ENCODE peak calls at places on chromosomes 6 and 20, in eight cellular contexts. K is SW480, V is renal cortical epithelial cell, G is hepatocyte, O is hippocampal formation, P is HFF-Myc, A is mesothelial cell of epicardium, C is H9. T is an unnamed sample.

GRCh38 chr6:168376811-168377480 is 57.4 kb upstream of the DACT2 start:
- DNase-seq in K (no peak), V (no peak), G (no peak), A (no peak), P (no peak), O (no peak), C (no peak), T (no peak)

GRCh38 chr20:56249244-56249955 is 868 bp downstream of the MC3R start:
- DNase-seq in O (no peak), V (no peak), G (peak), C (peak), K (peak), P (no peak), A (no peak), T (peak)

GRCh38 chr6:42279144-42279781 is 61.6 kb upstream of the MRPS10 start:
- DNase-seq in P (no peak), K (peak), A (no peak), G (peak), V (peak), O (no peak), C (no peak), T (no peak)

GRCh38 chr20:46267108-46267820 is 41.0 kb downstream of the CDH22 start:
- DNase-seq in G (no peak), V (no peak), C (no peak), P (no peak), K (no peak), O (no peak), A (no peak), T (no peak)

GRCh38 chr6:52286798-52287432 is 2.4 kb upstream of the MCM3 start:
- DNase-seq in O (peak), K (peak), C (peak), G (peak), A (peak), P (no peak), V (peak), T (peak)

GRCh38 chr20:19737025-19737424 is 21.0 kb upstream of the RIN2 start:
- DNase-seq in P (no peak), V (peak), G (peak), O (no peak), A (no peak), K (peak), C (no peak), T (peak)

GRCh38 chr6:43368517-43369160 is 808 bp downstream of the ZNF318 start:
- DNase-seq in C (peak), O (peak), V (no peak), K (peak), G (peak), A (peak), P (no peak), T (peak)

GRCh38 chr20:31710423-31711250 is 12.0 kb downstream of the BCL2L1 start:
- DNase-seq in P (no peak), C (no peak), K (no peak), V (peak), A (no peak), O (no peak), G (no peak), T (no peak)

GRCh38 chr20:25090492-25091429 is 8.8 kb upstream of the VSX1 start:
- DNase-seq in G (no peak), C (no peak), V (no peak), O (no peak), P (no peak), A (no peak), K (no peak), T (no peak)

GRCh38 chr6:38570750-38571149 is 69.0 kb downstream of the BTBD9 start:
- DNase-seq in C (no peak), K (peak), G (peak), O (peak), A (no peak), V (peak), P (no peak), T (no peak)

GRCh38 chr6:159117031-159117430 is 52.2 kb upstream of the FNDC1 start:
- DNase-seq in P (no peak), O (no peak), V (no peak), C (no peak), A (no peak), G (no peak), K (no peak), T (no peak)

GRCh38 chr6:145694083-145694737 is 41.1 kb downstream of the EPM2A start:
- DNase-seq in G (no peak), A (no peak), C (no peak), O (no peak), K (no peak), V (no peak), P (no peak), T (no peak)

GRCh38 chr6:147108256-147108910 is 95.8 kb upstream of the STXBP5 start:
- DNase-seq in C (no peak), G (no peak), A (no peak), O (no peak), P (no peak), V (no peak), K (no peak), T (no peak)

GRCh38 chr6:128158496-128158895 is 257.6 kb upstream of the THEMIS start:
- DNase-seq in O (no peak), A (no peak), P (no peak), G (no peak), C (no peak), K (no peak), V (no peak), T (no peak)

GRCh38 chr6:166313255-166314070 is 5.3 kb upstream of the PRR18 start:
- DNase-seq in P (peak), V (peak), O (no peak), G (peak), C (peak), K (peak), A (no peak), T (no peak)

GRCh38 chr20:61886721-61887658 is 178.7 kb downstream of the TAF4 start:
- DNase-seq in P (no peak), O (peak), C (peak), V (peak), G (peak), K (peak), A (peak), T (peak)

GRCh38 chr20:61370841-61371303 is 118.8 kb downstream of the CDH4 start:
- DNase-seq in A (no peak), V (peak), C (no peak), O (peak), K (no peak), P (no peak), G (no peak), T (no peak)